ENCODE peak calls at places on chromosomes 1 and 21, in eight cellular contexts. C, J, Q, M, A, X, O and H are unnamed samples.

GRCh38 chr1:193326296-193326695 is 139.9 kb upstream of the B3GALT2 start:
- DNase-seq in J (no peak), A (no peak), M (no peak), O (no peak), Q (no peak), C (no peak), X (no peak), H (no peak)

GRCh38 chr1:152442765-152443164 is 28.7 kb upstream of the CRNN start:
- DNase-seq in C (no peak), M (peak; percentile 33), J (no peak), X (no peak), Q (no peak), A (no peak), O (no peak), H (no peak)

GRCh38 chr1:43440358-43440757 is 13.4 kb downstream of the HYI start:
- DNase-seq in O (no peak), J (no peak), Q (no peak), M (no peak), A (no peak), X (no peak), C (no peak), H (no peak)

GRCh38 chr1:244302889-244303609 is 148.7 kb downstream of the ADSS2 start:
- DNase-seq in X (no peak), J (peak; percentile 85), C (peak; percentile 26), O (no peak), Q (no peak), M (peak; percentile 53), A (no peak), H (no peak)

GRCh38 chr1:111597433-111597832 is 22.2 kb upstream of the RAP1A start:
- DNase-seq in X (no peak), J (no peak), Q (no peak), A (no peak), C (no peak), O (no peak), M (no peak), H (no peak)

GRCh38 chr1:48679868-48680267 is 96.8 kb downstream of the BEND5 start:
- DNase-seq in M (no peak), Q (no peak), A (no peak), X (no peak), O (no peak), C (no peak), J (no peak), H (no peak)

GRCh38 chr21:46397993-46398392 is 60.7 kb upstream of the DIP2A start:
- DNase-seq in A (no peak), Q (no peak), C (no peak), X (no peak), O (no peak), M (no peak), J (no peak), H (no peak)

GRCh38 chr1:65734976-65735375 is 57.7 kb upstream of the PDE4B start:
- DNase-seq in O (no peak), J (no peak), C (no peak), M (no peak), A (no peak), X (no peak), Q (no peak), H (no peak)

GRCh38 chr1:23979387-23980005 is 631 bp downstream of the SRSF10 start:
- DNase-seq in Q (no peak), C (no peak), J (no peak), A (no peak), X (no peak), M (peak; percentile 40), O (no peak), H (no peak)

GRCh38 chr1:90712153-90712930 is 4.8 kb downstream of the BARHL2 start:
- DNase-seq in O (no peak), M (no peak), A (no peak), X (no peak), J (no peak), C (no peak), Q (no peak), H (no peak)

GRCh38 chr1:162035241-162035640 is 11.6 kb upstream of the OLFML2B start:
- DNase-seq in M (peak; percentile 60), X (no peak), Q (no peak), A (no peak), O (peak; percentile 10), J (peak; percentile 16), C (no peak), H (no peak)

GRCh38 chr1:8693092-8693491 is 124.3 kb downstream of the RERE start:
- DNase-seq in O (no peak), J (no peak), M (no peak), Q (no peak), X (no peak), C (no peak), A (no peak), H (no peak)

GRCh38 chr21:25506887-25507286 is 100.4 kb downstream of the MRPL39 start:
- DNase-seq in A (no peak), Q (no peak), X (no peak), C (no peak), M (no peak), O (no peak), J (no peak), H (no peak)

GRCh38 chr1:200659269-200659668 is 10.4 kb downstream of the DDX59 start:
- DNase-seq in Q (peak; percentile 31), J (no peak), O (no peak), M (no peak), X (no peak), C (peak; percentile 63), A (no peak), H (no peak)

GRCh38 chr1:26957306-26957705 is 3.0 kb downstream of the KDF1 start:
- DNase-seq in Q (no peak), O (no peak), M (no peak), A (no peak), J (no peak), C (no peak), X (no peak), H (no peak)

GRCh38 chr1:225886159-225887029 is 2.6 kb downstream of the LEFTY1 start:
- DNase-seq in O (peak; percentile 78), J (no peak), C (no peak), X (no peak), Q (no peak), M (no peak), A (no peak), H (no peak)

GRCh38 chr1:48552420-48552819 is 80.4 kb upstream of the SPATA6 start:
- DNase-seq in Q (no peak), X (no peak), M (no peak), A (no peak), O (peak; percentile 11), C (peak; percentile 10), J (no peak), H (no peak)

DNA sequence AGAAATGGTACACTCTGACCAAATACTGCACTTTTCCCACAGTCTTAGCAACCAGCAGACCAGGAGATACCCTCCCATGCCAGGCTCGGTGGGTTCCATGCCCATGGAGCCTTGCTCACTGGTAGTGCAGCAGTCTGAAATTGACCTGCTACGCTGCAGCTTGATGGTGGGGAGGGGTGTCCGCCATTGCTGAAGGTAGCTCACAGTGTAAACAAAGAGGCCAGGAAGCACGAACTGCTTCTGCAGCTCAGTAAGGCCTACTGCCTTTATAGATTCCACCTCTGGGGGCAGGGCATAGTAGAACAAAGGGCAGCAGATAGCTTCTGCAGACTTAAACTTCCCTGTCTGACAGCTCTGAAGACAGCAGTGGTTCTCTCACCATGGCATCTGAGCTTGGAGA is 12.3 kb upstream of the IFI44L start:
- DNase-seq in O (peak; percentile 57), A (no peak), X (no peak), M (no peak), J (no peak), C (no peak), Q (no peak), H (no peak)
- TF ChIP-seq POLR2AphosphoS5 in O (no peak), A (no peak), X (no peak), M (no peak), J (no peak), C (no peak), Q (no peak), H (no peak)

GRCh38 chr1:116400780-116401179 is 27.7 kb downstream of the ATP1A1 start:
- DNase-seq in X (no peak), O (no peak), A (no peak), M (no peak), Q (no peak), C (no peak), J (no peak), H (no peak)
- H3K27ac ChIP-seq in X (no peak overlapping the region), O (no peak overlapping the region), A (no peak overlapping the region), M (no peak overlapping the region), Q (no peak overlapping the region), C (no peak overlapping the region), J (no peak overlapping the region), H (peak overlapping the region; percentile 71)

GRCh38 chr1:228988655-228989054 is 253.4 kb downstream of the RHOU start:
- DNase-seq in M (no peak), O (peak; percentile 36), C (no peak), Q (no peak), J (no peak), X (no peak), A (no peak), H (no peak)

GRCh38 chr1:228989676-228989991 is 254.4 kb downstream of the RHOU start:
- DNase-seq in J (no peak), X (no peak), O (no peak), C (no peak), A (no peak), M (no peak), Q (no peak), H (no peak)

GRCh38 chr1:228990906-228991569 is 255.8 kb downstream of the RHOU start:
- DNase-seq in O (no peak), J (no peak), Q (no peak), X (no peak), C (no peak), A (no peak), M (no peak), H (no peak)

GRCh38 chr1:228989176-228989575 is 253.9 kb downstream of the RHOU start:
- DNase-seq in A (no peak), Q (no peak), C (no peak), X (no peak), M (no peak), J (no peak), O (no peak), H (no peak)

DNA sequence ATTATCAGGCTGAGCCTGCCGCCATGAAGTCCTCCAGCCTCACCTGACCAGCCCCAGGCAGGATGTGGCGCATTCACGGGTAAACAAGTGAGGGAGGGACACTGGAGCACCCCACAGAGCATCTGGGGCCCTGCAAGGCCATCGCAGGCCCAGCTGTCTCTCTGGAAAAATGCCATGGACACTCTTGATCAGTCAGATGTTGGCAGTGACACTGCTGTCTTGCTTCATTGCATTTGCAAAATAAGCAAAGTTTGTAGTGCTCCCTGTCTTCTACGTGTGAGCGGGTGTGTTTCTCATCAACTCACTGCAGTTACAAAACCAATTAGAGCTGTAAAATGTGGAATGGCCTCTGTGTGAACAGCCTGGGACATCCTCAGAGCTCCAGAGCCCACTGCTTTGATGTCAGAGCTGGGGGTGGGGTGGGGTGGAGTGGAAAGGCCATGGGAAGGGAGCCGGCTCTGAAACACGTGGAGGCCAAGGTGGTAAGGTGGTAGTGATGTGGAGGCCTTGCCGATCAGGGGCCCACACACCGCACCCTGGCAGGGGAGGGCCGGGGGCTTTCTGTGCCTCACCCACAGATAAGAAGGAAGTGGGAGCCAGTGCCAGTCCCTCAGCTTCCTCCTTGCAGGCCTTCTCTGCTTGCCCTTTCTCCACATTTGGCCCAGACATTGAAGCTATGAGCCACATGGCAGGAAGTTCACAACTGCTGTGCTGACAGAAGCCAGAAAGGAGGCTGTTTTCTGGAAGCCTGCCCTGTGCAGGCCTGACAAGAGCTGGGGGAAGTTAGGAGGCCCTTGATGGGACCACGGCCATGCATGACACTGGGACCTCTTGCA is 254.9 kb downstream of the RHOU start:
- DNase-seq in X (peak; percentile 46), C (no peak), M (peak; percentile 16), A (no peak), J (no peak), Q (no peak), O (peak; percentile 56), H (no peak)
- H3K9ac ChIP-seq in X (no peak overlapping the region), C (no peak overlapping the region), M (no peak overlapping the region), A (no peak overlapping the region), J (no peak overlapping the region), Q (no peak overlapping the region), O (no peak overlapping the region), H (no peak overlapping the region)

GRCh38 chr1:172144445-172145060 is 275.9 kb upstream of the C1orf105 start:
- DNase-seq in A (no peak), C (no peak), X (peak; percentile 50), O (no peak), Q (no peak), M (peak; percentile 76), J (no peak), H (peak; percentile 83)
- TF ChIP-seq POLR2AphosphoS5 in A (no peak), C (no peak), X (peak; percentile 99), O (no peak), Q (no peak), M (no peak), J (no peak), H (peak; percentile 89)